ENCODE peak calls at places on chromosomes 7 and 10, in four cellular contexts. M is psoas muscle, R is IMR-90, L is A673. S is an unnamed sample.
A peak's percentile ranks its signal among the peaks of the same experiment; 100 is the strongest.

GRCh38 chr10:110081914-110082313 is 74.1 kb downstream of the ADD3 start:
- DNase-seq in M (no peak), R (no peak), L (peak; percentile 95), S (no peak)

GRCh38 chr7:5296627-5297226 is 14.0 kb downstream of the SLC29A4 start:
- DNase-seq in M (no peak), R (no peak), L (peak; percentile 58), S (peak; percentile 32)

GRCh38 chr7:128811631-128812430 is 18.4 kb upstream of the FLNC start:
- DNase-seq in L (no peak), M (no peak), R (no peak), S (no peak)

GRCh38 chr7:140364819-140365218 is 33.5 kb downstream of the SLC37A3 start:
- DNase-seq in R (no peak), L (no peak), M (no peak), S (no peak)

GRCh38 chr10:71333154-71333887 is 14.3 kb downstream of the SLC29A3 start:
- DNase-seq in R (no peak), M (no peak), L (no peak), S (no peak)

GRCh38 chr7:42745357-42746022 is 166.4 kb downstream of the C7orf25 start:
- DNase-seq in L (peak; percentile 58), R (peak; percentile 4), M (peak; percentile 39), S (peak; percentile 38)

GRCh38 chr7:5439572-5440496 is 16.2 kb upstream of the TNRC18 start:
- DNase-seq in M (no peak), L (no peak), R (no peak), S (no peak)

GRCh38 chr7:151415375-151416112 is 5.7 kb upstream of the WDR86 start:
- DNase-seq in L (no peak), R (peak; percentile 15), M (no peak), S (peak; percentile 38)

GRCh38 chr10:62732841-62733653 is 71.5 kb upstream of the ADO start:
- DNase-seq in M (no peak), L (no peak), R (peak; percentile 74), S (no peak)

GRCh38 chr10:100579261-100579660 is 43.5 kb downstream of the HIF1AN start:
- DNase-seq in L (no peak), M (no peak), R (no peak), S (no peak)

GRCh38 chr7:140702774-140703173 is 6.3 kb downstream of the NDUFB2 start:
- DNase-seq in R (no peak), L (no peak), M (no peak), S (no peak)

GRCh38 chr10:118778727-118779126 is 24.0 kb upstream of the CACUL1 start:
- DNase-seq in L (no peak), M (no peak), R (no peak), S (no peak)

GRCh38 chr10:120382360-120382759 is 74.7 kb upstream of the PLPP4 start:
- DNase-seq in L (no peak), R (no peak), M (no peak), S (no peak)

GRCh38 chr7:25407932-25408480 is 179.7 kb upstream of the NPVF start:
- DNase-seq in R (no peak), L (no peak), M (no peak), S (no peak)

GRCh38 chr7:44325181-44325671 is at the start of gene CAMK2B:
- DNase-seq in R (no peak), L (peak; percentile 14), M (peak; percentile 25), S (no peak)

GRCh38 chr7:131331806-131332205 is 4.1 kb downstream of the MKLN1 start:
- DNase-seq in L (no peak), M (no peak), R (no peak), S (no peak)

GRCh38 chr7:145269418-145270161 is 433.7 kb upstream of the TPK1 start:
- DNase-seq in R (no peak), L (no peak), M (no peak), S (no peak)

GRCh38 chr10:109740436-109740835 is 182.9 kb downstream of the XPNPEP1 start:
- DNase-seq in R (no peak), L (no peak), M (no peak), S (peak; percentile 44)

GRCh38 chr10:30068482-30069223 is 9.3 kb upstream of the JCAD start:
- DNase-seq in L (no peak), R (no peak), M (no peak), S (no peak)

GRCh38 chr7:22185559-22185958 is 171.4 kb downstream of the RAPGEF5 start:
- DNase-seq in L (no peak), M (no peak), R (no peak), S (no peak)
- H3K27ac ChIP-seq in L (no peak overlapping the region), M (no peak overlapping the region), R (no peak overlapping the region), S (no peak overlapping the region)

GRCh38 chr10:1486841-1487240 is 250.5 kb downstream of the ADARB2 start:
- DNase-seq in R (no peak), M (no peak), L (no peak), S (no peak)

GRCh38 chr10:1485357-1485756 is 252.0 kb downstream of the ADARB2 start:
- DNase-seq in R (no peak), M (no peak), L (no peak), S (no peak)

GRCh38 chr10:1489801-1490200 is 247.5 kb downstream of the ADARB2 start:
- DNase-seq in M (no peak), L (no peak), R (no peak), S (no peak)

GRCh38 chr10:1488970-1489548 is 248.3 kb downstream of the ADARB2 start:
- DNase-seq in L (no peak), R (no peak), M (no peak), S (no peak)

DNA sequence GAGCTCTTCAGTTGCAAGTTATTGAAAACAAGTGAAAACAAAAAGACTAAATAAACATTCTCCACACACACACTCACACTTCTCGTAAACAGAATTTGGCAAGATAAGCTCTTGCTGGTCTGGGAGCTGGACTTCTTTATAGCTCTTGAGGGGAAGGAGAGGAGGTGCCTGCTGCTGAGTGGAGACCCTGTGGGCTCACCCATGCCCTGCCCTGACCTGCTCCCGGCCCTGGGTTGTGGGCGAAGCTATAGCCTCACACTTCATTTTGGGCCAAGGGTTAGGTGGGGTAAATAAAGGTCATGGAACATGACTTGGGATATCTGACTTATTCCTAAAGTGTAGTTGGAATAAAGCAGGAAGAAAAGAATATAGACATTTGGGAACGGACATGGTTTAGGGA is 250.0 kb downstream of the ADARB2 start:
- DNase-seq in L (no peak), R (no peak), M (no peak), S (no peak)
- H3K4me1 ChIP-seq in L (no peaks in the 10 kb centered on the region), R (no peaks in the 10 kb centered on the region), M (no peaks in the 10 kb centered on the region), S (no peaks in the 10 kb centered on the region)

GRCh38 chr10:5632430-5632829 is 34.0 kb downstream of the ASB13 start:
- DNase-seq in L (no peak), M (no peak), R (no peak), S (peak; percentile 84)

GRCh38 chr10:5629789-5630436 is 36.5 kb downstream of the ASB13 start:
- DNase-seq in M (peak; percentile 78), L (peak; percentile 91), R (peak; percentile 96), S (peak; percentile 82)

GRCh38 chr10:5628798-5629788 is 37.3 kb downstream of the ASB13 start:
- DNase-seq in R (peak; percentile 60), M (no peak), L (no peak), S (no peak)

GRCh38 chr10:5633166-5633565 is 33.2 kb downstream of the ASB13 start:
- DNase-seq in R (no peak), L (no peak), M (no peak), S (no peak)

GRCh38 chr10:5631936-5632335 is 34.5 kb downstream of the ASB13 start:
- DNase-seq in R (no peak), M (no peak), L (no peak), S (peak; percentile 59)
- H3K27ac ChIP-seq in R (no peak overlapping the region), M (no peak overlapping the region), L (no peak overlapping the region), S (peak overlapping the region; percentile 86)

DNA sequence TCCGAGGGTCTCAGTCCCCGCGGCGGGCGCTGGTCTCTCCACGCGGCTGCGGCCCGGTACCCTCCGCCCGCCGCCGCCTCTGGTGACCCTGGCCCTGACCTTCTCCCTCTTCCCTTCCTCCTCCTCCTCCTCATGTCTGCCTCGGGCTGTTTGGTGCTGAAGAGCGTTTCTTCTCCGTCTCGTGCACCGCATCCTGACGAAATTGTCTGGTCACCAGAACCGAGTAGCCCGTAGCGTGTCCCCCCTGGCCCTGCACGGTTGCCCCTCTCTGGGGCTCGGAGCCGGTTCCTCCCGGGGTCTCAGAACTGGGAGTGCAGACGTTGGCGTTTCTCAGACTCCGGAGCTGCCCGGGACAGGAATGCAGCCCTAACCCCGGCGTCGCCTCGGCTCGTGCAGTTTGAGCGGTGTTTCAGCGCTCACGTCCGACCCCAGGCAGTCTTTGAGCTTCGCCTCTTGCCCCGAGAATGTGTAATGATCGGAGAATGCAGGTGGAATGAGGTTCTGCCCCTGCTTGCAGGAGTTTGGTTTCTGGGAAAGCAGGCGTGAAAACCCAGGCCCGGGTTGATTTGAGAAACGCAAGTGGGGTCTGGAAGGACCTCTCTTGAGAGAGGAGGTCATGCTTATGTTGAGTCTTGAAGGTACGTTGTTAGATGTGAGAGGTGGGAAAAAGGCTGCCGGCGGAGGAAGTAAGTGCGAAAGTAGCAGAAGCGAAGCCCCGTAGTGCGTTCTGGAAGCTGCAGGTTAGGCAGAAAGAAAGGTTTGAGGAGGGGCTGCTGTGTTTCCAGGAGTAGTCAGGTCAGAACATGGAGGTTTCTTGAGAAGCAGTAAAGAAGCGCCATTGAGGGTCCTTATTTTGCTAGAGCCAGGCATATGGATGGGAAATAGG is 743 bp downstream of the RBM17 start:
- DNase-seq in L (peak; percentile 18), M (no peak), R (no peak), S (peak; percentile 50)
- H3K4me1 ChIP-seq in L (peaks cover 25% of the 10 kb centered on the region), M (peaks cover 53% of the 10 kb centered on the region), R (peaks cover 13% of the 10 kb centered on the region), S (peaks cover 21% of the 10 kb centered on the region)

GRCh38 chr10:121405549-121405948 is 192.7 kb downstream of the FGFR2 start:
- DNase-seq in M (no peak), R (no peak), L (no peak), S (no peak)
- H3K27ac ChIP-seq in M (no peak overlapping the region), R (no peak overlapping the region), L (no peak overlapping the region), S (no peak overlapping the region)

GRCh38 chr10:74047871-74048270 is 50.0 kb downstream of the VCL start:
- DNase-seq in M (no peak), L (peak; percentile 74), R (peak; percentile 62), S (no peak)
- H3K4me1 ChIP-seq in M (peaks cover 71% of the 10 kb centered on the region), L (peaks cover 46% of the 10 kb centered on the region), R (peaks cover 19% of the 10 kb centered on the region), S (no peaks in the 10 kb centered on the region)

S was measured in hepatocyte.